ENCODE peak calls at places on chromosomes 5 and 9, in nine cellular contexts. S, Y, K, Z, C, Q, H, T and U are unnamed samples.

GRCh38 chr5:138990986-138991645 is 116.0 kb upstream of the LRRTM2 start:
- DNase-seq in H (no peak), C (no peak), T (no peak), K (no peak), Z (no peak), Q (no peak), Y (no peak), S (no peak), U (no peak)

GRCh38 chr9:117095116-117095515 is 319.7 kb downstream of the ASTN2 start:
- DNase-seq in S (no peak), H (no peak), Q (no peak), T (no peak), K (no peak), Z (no peak), Y (no peak), C (no peak), U (no peak)

GRCh38 chr5:116626272-116626723 is 51.7 kb upstream of the SEMA6A start:
- DNase-seq in Y (no peak), C (no peak), Z (peak; percentile 5), H (peak; percentile 97), Q (peak; percentile 61), T (no peak), K (peak; percentile 87), S (no peak), U (peak; percentile 91)

GRCh38 chr5:124457101-124457500 is 289.3 kb downstream of the ZNF608 start:
- DNase-seq in K (no peak), Q (no peak), H (no peak), T (no peak), Z (no peak), S (no peak), C (no peak), Y (no peak), U (no peak)

GRCh38 chr5:137410234-137411010 is 88.7 kb downstream of the SPOCK1 start:
- DNase-seq in T (no peak), Z (no peak), C (no peak), S (no peak), H (no peak), K (no peak), Y (no peak), Q (no peak), U (no peak)

GRCh38 chr5:170565077-170565476 is 61.3 kb downstream of the KCNIP1 start:
- DNase-seq in Y (no peak), H (no peak), K (no peak), Q (no peak), T (no peak), C (no peak), Z (no peak), S (no peak), U (no peak)

GRCh38 chr9:71824242-71824641 is 55.9 kb upstream of the CEMIP2 start:
- DNase-seq in T (no peak), H (no peak), Z (no peak), C (no peak), K (no peak), Y (no peak), Q (no peak), S (no peak), U (no peak)

GRCh38 chr9:105063665-105064247 is 135.8 kb upstream of the ABCA1 start:
- DNase-seq in K (peak; percentile 81), C (no peak), Q (no peak), S (no peak), H (peak; percentile 17), Z (no peak), T (peak; percentile 75), Y (no peak), U (peak; percentile 65)

GRCh38 chr9:76759726-76760125 is 4.5 kb upstream of the PCA3 start:
- DNase-seq in T (no peak), Q (no peak), H (no peak), C (no peak), Y (peak; percentile 34), S (no peak), K (no peak), Z (no peak), U (no peak)

GRCh38 chr9:76761448-76761847 is 2.8 kb upstream of the PCA3 start:
- DNase-seq in S (no peak), Q (no peak), C (no peak), Z (peak; percentile 24), K (peak; percentile 17), T (no peak), H (no peak), Y (peak; percentile 5), U (peak; percentile 10)

GRCh38 chr9:76757274-76757673 is 7.0 kb upstream of the PCA3 start:
- DNase-seq in K (no peak), H (no peak), Z (no peak), C (no peak), Q (no peak), S (no peak), T (no peak), Y (no peak), U (no peak)

GRCh38 chr9:76758476-76758875 is 5.8 kb upstream of the PCA3 start:
- DNase-seq in K (no peak), S (no peak), Q (no peak), Y (no peak), H (no peak), C (no peak), Z (no peak), T (no peak), U (no peak)

GRCh38 chr9:76756273-76756650 is 8.0 kb upstream of the PCA3 start:
- DNase-seq in S (no peak), Q (peak; percentile 89), C (peak; percentile 36), H (peak; percentile 12), Y (no peak), T (peak; percentile 21), K (peak; percentile 32), Z (no peak), U (peak; percentile 48)
- TF ChIP-seq CTCF in S (no peak), Q (peak; percentile 69), C (no peak), H (no peak), Y (no peak), T (peak; percentile 45), K (peak; percentile 14), Z (no peak), U (no peak)

GRCh38 chr5:67377651-67378050 is 181.1 kb upstream of the CD180 start:
- DNase-seq in T (no peak), S (no peak), Z (no peak), K (no peak), H (no peak), Q (peak; percentile 46), C (no peak), Y (no peak), U (no peak)

GRCh38 chr5:67373518-67373917 is 176.9 kb upstream of the CD180 start:
- DNase-seq in S (no peak), T (no peak), H (no peak), Q (no peak), C (no peak), Z (no peak), Y (no peak), K (no peak), U (no peak)

GRCh38 chr5:67374378-67374777 is 177.8 kb upstream of the CD180 start:
- DNase-seq in Y (no peak), Q (no peak), C (no peak), T (no peak), S (no peak), K (no peak), Z (no peak), H (no peak), U (no peak)

GRCh38 chr5:67372887-67373286 is 176.3 kb upstream of the CD180 start:
- DNase-seq in H (no peak), Z (no peak), K (no peak), T (no peak), C (no peak), S (no peak), Q (no peak), Y (no peak), U (no peak)

DNA sequence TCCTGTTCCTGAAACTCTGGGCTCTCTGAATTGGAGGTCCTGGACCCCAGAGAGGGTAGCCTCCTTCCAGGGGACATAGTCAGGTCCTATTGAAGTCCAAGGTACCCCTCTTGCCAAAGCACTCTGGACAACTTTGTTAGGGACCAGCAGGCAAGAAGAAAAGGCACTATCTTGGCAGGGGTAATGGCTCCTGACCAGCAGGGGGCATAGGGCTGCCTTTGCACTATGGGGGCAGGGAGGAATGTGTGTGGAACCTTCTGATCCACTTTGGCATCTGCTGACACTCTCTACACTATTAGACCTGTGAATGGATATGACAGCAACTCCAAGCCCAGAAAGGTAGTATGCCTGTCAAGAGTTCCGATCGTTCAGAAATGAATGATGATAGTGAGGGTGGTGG is 179.0 kb upstream of the CD180 start:
- DNase-seq in C (no peak), H (no peak), K (no peak), Z (no peak), T (no peak), Q (no peak), Y (no peak), S (no peak), U (no peak)
- TF ChIP-seq CTCF in C (no peak), H (no peak), K (peak; percentile 8), Z (no peak), T (no peak), Q (peak; percentile 31), Y (peak; percentile 60), S (no peak), U (no peak)

DNA sequence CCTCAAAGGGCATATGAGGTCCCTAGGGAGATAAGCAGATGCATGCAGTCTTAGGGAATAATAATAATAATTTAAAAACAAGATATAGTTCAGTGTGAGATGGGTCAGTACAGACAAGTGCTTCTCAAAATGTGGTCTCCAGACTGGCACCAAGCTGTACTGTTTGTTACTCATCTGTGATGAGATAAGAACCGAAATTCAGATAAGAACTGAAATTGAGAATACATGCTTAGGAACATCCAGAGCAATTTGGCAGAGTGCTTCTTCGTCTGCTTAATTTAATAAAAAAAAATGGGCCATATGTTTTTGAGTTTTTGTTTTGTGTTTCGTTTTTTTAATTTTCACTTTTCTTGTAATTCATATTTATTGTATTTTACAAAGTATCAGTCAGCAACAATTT is 86.5 kb upstream of the SGCD start:
- DNase-seq in S (no peak), Z (no peak), T (no peak), Y (no peak), C (no peak), Q (no peak), K (no peak), H (no peak), U (no peak)
- TF ChIP-seq CTCF in S (no peak), Z (no peak), T (no peak), Y (no peak), C (no peak), Q (no peak), K (no peak), H (no peak), U (no peak)

GRCh38 chr9:137030006-137030405 is 1.9 kb downstream of the FUT7 start:
- DNase-seq in Q (no peak), H (no peak), C (no peak), T (no peak), Z (no peak), K (no peak), S (no peak), Y (no peak), U (no peak)

GRCh38 chr9:137030528-137030927 is 1.4 kb downstream of the FUT7 start:
- DNase-seq in Y (peak; percentile 33), K (no peak), C (no peak), Q (no peak), H (no peak), Z (no peak), T (no peak), S (no peak), U (no peak)

GRCh38 chr9:137030931-137031527 is 859 bp downstream of the FUT7 start:
- DNase-seq in K (no peak), Q (no peak), T (no peak), C (no peak), H (no peak), S (no peak), Y (no peak), Z (no peak), U (no peak)

GRCh38 chr9:137032893-137033292 is 1.0 kb upstream of the FUT7 start:
- DNase-seq in H (no peak), C (no peak), S (no peak), Y (no peak), T (no peak), Q (no peak), K (no peak), Z (no peak), U (no peak)

GRCh38 chr9:137031904-137032639 is at the start of gene FUT7:
- DNase-seq in K (no peak), S (no peak), H (no peak), Y (peak; percentile 51), Z (no peak), Q (peak; percentile 46), T (no peak), C (no peak), U (no peak)
- TF ChIP-seq CTCF in K (no peak), S (no peak), H (no peak), Y (no peak), Z (no peak), Q (no peak), T (no peak), C (no peak), U (no peak)